ENCODE peak calls at places on chromosomes 2 and 18, in six cellular contexts. R is activated CD4-positive, alpha-beta T cell treated with anti-CD3 and anti-CD28 coated beads for 48 hours; S is D341Med; A is endothelial cell of umbilical vein; W is NCI-H1436 treated with DMSO at 0.1 percent for 48 hours; V is activated CD4-positive, CD25-positive, alpha-beta regulatory T cell. G is an unnamed sample.

GRCh38 chr18:48376934-48377333 is 32.2 kb downstream of the ZBTB7C start:
- DNase-seq in R (no peak), S (no peak), A (no peak), W (no peak), V (no peak), G (no peak)

GRCh38 chr2:230929381-230930148 is 4.5 kb upstream of the GPR55 start:
- DNase-seq in R (no peak), S (no peak), A (no peak), W (no peak), V (no peak), G (peak; percentile 8)

GRCh38 chr2:112032615-112033457 is 22.2 kb upstream of the TMEM87B start:
- DNase-seq in R (no peak), S (no peak), A (peak; percentile 58), W (no peak), V (no peak), G (no peak)

GRCh38 chr2:167785606-167786005 is 461.8 kb downstream of the STK39 start:
- DNase-seq in R (no peak), S (no peak), A (no peak), W (no peak), V (no peak), G (no peak)

GRCh38 chr18:8073167-8073566 is 506.1 kb downstream of the PTPRM start:
- DNase-seq in R (no peak), S (no peak), A (no peak), W (no peak), V (no peak), G (no peak)

GRCh38 chr2:133194068-133194655 is 374.1 kb downstream of the NCKAP5 start:
- DNase-seq in R (no peak), S (no peak), A (peak; percentile 38), W (no peak), V (no peak), G (no peak)

GRCh38 chr2:226882606-226883005 is 46.8 kb downstream of the RHBDD1 start:
- DNase-seq in R (no peak), S (no peak), A (no peak), W (no peak), V (no peak), G (no peak)

GRCh38 chr18:26460449-26461091 is 87.8 kb downstream of the KCTD1 start:
- DNase-seq in R (no peak), S (no peak), A (peak; percentile 49), W (no peak), V (no peak), G (no peak)

GRCh38 chr18:31302991-31303390 is 15.0 kb upstream of the DSG1 start:
- DNase-seq in R (no peak), S (no peak), A (peak; percentile 34), W (no peak), V (no peak), G (no peak)

GRCh38 chr2:233133239-233133638 is 73.1 kb downstream of the INPP5D start:
- DNase-seq in R (no peak), S (no peak), A (no peak), W (no peak), V (no peak), G (no peak)